ENCODE peak calls at places on chromosome 15, in nine cellular contexts. O is HepG2; J is effector memory CD4-positive, alpha-beta T cell; X is OCI-LY7; B is sigmoid colon; Q is CD4-positive, alpha-beta memory T cell; U is PC-9; A is GM23248; P is heart left ventricle. Y is an unnamed sample. For H3K36me3, the result is how much of the 10 kb centered on the place peaks cover.

GRCh38 chr15:35944945-35945344 is 399.0 kb upstream of the DPH6 start:
- DNase-seq in O (no peak), J (no peak), X (no peak), B (no peak), Q (no peak), U (no peak), A (no peak), P (no peak), Y (no peak)

GRCh38 chr15:27095809-27096580 is 125.0 kb downstream of the GABRG3 start:
- DNase-seq in O (no peak), J (no peak), X (no peak), B (no peak), Q (no peak), U (no peak), A (peak), P (no peak), Y (no peak)

GRCh38 chr15:35466476-35466875 is 79.5 kb downstream of the DPH6 start:
- DNase-seq in O (no peak), J (no peak), X (no peak), B (no peak), Q (no peak), U (no peak), A (no peak), P (no peak), Y (no peak)

GRCh38 chr15:79524531-79524930 is 92.4 kb downstream of the MINAR1 start:
- DNase-seq in O (no peak), J (no peak), X (no peak), B (no peak), Q (no peak), U (no peak), A (no peak), P (no peak), Y (no peak)

GRCh38 chr15:47293763-47294162 is 423.5 kb upstream of the SEMA6D start:
- DNase-seq in O (no peak), J (no peak), X (no peak), B (peak), Q (no peak), U (no peak), A (peak), P (peak), Y (peak)

GRCh38 chr15:65309882-65310418 is 5.5 kb downstream of the RNU5B-1 start:
- DNase-seq in O (no peak), J (no peak), X (no peak), B (no peak), Q (no peak), U (no peak), A (no peak), P (no peak), Y (no peak)

GRCh38 chr15:38690737-38691332 is 126.2 kb upstream of the RASGRP1 start:
- DNase-seq in O (peak), J (peak), X (peak), B (no peak), Q (peak), U (no peak), A (peak), P (no peak), Y (no peak)

GRCh38 chr15:58988011-58988785 is 735 bp downstream of the RNF111 start:
- DNase-seq in O (peak), J (peak), X (peak), B (peak), Q (peak), U (no peak), A (peak), P (peak), Y (peak)

GRCh38 chr15:70023064-70023768 is 74.5 kb downstream of the TLE3 start:
- DNase-seq in O (no peak), J (peak), X (peak), B (no peak), Q (peak), U (peak), A (peak), P (no peak), Y (no peak)

GRCh38 chr15:55279746-55280351 is 9.8 kb downstream of the RAB27A start:
- DNase-seq in O (peak), J (peak), X (no peak), B (no peak), Q (peak), U (peak), A (peak), P (no peak), Y (no peak)

GRCh38 chr15:59247364-59247763 is 40.7 kb downstream of the LDHAL6B start:
- DNase-seq in O (peak), J (peak), X (peak), B (no peak), Q (peak), U (peak), A (peak), P (no peak), Y (no peak)

GRCh38 chr15:57227181-57227580 is 149.1 kb upstream of the CGNL1 start:
- DNase-seq in O (no peak), J (no peak), X (no peak), B (no peak), Q (no peak), U (no peak), A (no peak), P (no peak), Y (no peak)

GRCh38 chr15:43899928-43900327 is 73.1 kb downstream of the WDR76 start:
- DNase-seq in O (no peak), J (no peak), X (no peak), B (no peak), Q (no peak), U (no peak), A (peak), P (no peak), Y (no peak)

GRCh38 chr15:28933710-28934445 is 48.1 kb downstream of the APBA2 start:
- DNase-seq in O (peak), J (no peak), X (no peak), B (peak), Q (no peak), U (no peak), A (no peak), P (no peak), Y (no peak)

GRCh38 chr15:70328137-70329115 is 230.7 kb upstream of the TLE3 start:
- DNase-seq in O (no peak), J (no peak), X (no peak), B (peak), Q (no peak), U (no peak), A (peak), P (peak), Y (no peak)

GRCh38 chr15:82552861-82553260 is 12.6 kb upstream of the RPS17 start:
- DNase-seq in O (no peak), J (no peak), X (no peak), B (no peak), Q (no peak), U (no peak), A (no peak), P (no peak), Y (no peak)

GRCh38 chr15:38610748-38611147 is 46.1 kb upstream of the RASGRP1 start:
- DNase-seq in O (no peak), J (no peak), X (no peak), B (no peak), Q (peak), U (no peak), A (no peak), P (no peak), Y (no peak)

GRCh38 chr15:38304486-38304885 is 51.9 kb downstream of the SPRED1 start:
- DNase-seq in O (no peak), J (no peak), X (no peak), B (no peak), Q (no peak), U (no peak), A (no peak), P (no peak), Y (no peak)

GRCh38 chr15:80789836-80790235 is 10.7 kb downstream of the CEMIP start:
- DNase-seq in O (no peak), J (no peak), X (no peak), B (no peak), Q (no peak), U (no peak), A (no peak), P (no peak), Y (no peak)

GRCh38 chr15:92818658-92819311 is 81.3 kb upstream of the CHD2 start:
- DNase-seq in O (no peak), J (no peak), X (no peak), B (no peak), Q (no peak), U (no peak), A (no peak), P (no peak), Y (peak)

GRCh38 chr15:86267892-86268291 is 188.2 kb downstream of the AGBL1 start:
- DNase-seq in O (no peak), J (no peak), X (no peak), B (no peak), Q (no peak), U (no peak), A (no peak), P (no peak), Y (no peak)

GRCh38 chr15:57355259-57355658 is 21.0 kb upstream of the CGNL1 start:
- DNase-seq in O (no peak), J (no peak), X (no peak), B (no peak), Q (no peak), U (no peak), A (no peak), P (no peak), Y (no peak)

GRCh38 chr15:95556866-95557225 is 773.7 kb upstream of the NR2F2 start:
- DNase-seq in O (no peak), J (no peak), X (no peak), B (no peak), Q (no peak), U (no peak), A (no peak), P (no peak), Y (no peak)

GRCh38 chr15:70140031-70140542 is 42.4 kb upstream of the TLE3 start:
- DNase-seq in O (no peak), J (no peak), X (no peak), B (no peak), Q (no peak), U (no peak), A (no peak), P (no peak), Y (no peak)

GRCh38 chr15:38054488-38054887 is 120.0 kb downstream of the TMCO5A start:
- DNase-seq in O (no peak), J (no peak), X (no peak), B (no peak), Q (no peak), U (no peak), A (peak), P (no peak), Y (no peak)

GRCh38 chr15:66723826-66724731 is 22.0 kb downstream of the SMAD6 start:
- DNase-seq in O (no peak), J (no peak), X (no peak), B (no peak), Q (no peak), U (peak), A (peak), P (no peak), Y (no peak)
- H3K27ac ChIP-seq in O (no peak), J (no peak), X (no peak), B (peak), Q (no peak), U (no peak), A (no peak), P (no peak), Y (no peak)

GRCh38 chr15:74130849-74131617 is 647 bp downstream of the ISLR2 start:
- DNase-seq in O (no peak), J (no peak), X (no peak), B (no peak), Q (no peak), U (no peak), A (no peak), P (no peak), Y (no peak)
- H3K4me3 ChIP-seq in O (no peak), J (no peak), X (no peak), B (no peak), Q (no peak), U (no peak), A (no peak), P (peak), Y (no peak)

GRCh38 chr15:42348083-42348482 is 11.2 kb upstream of the CAPN3 start:
- DNase-seq in O (no peak), J (no peak), X (no peak), B (no peak), Q (no peak), U (no peak), A (peak), P (no peak), Y (no peak)
- H3K36me3 ChIP-seq in O (under half), J (under half), X (under half), B (under half), Q (under half), U (under half), A (under half), P (half or more), Y (under half)

DNA sequence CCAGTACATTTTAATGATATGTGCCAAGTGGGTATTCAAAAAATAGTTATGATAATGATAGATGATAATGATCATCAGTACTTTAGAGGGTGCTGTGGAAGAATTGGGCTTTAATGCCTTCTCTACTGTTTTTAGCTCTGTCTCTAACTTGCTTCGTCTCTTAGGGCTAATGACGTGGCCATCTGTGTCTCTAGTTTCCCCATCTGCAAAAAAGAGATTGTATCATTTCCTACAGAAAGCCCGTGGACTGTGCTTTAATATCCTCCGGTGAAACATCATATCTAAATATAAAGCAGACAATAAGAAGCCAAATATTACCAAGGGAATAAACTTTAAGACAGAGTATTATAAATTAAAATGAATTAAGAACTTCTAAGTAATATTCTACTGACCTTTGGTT is 10.3 kb upstream of the FSIP1 start:
- DNase-seq in O (no peak), J (no peak), X (no peak), B (no peak), Q (no peak), U (no peak), A (peak), P (no peak), Y (no peak)
- H3K27ac ChIP-seq in O (no peak), J (no peak), X (no peak), B (no peak), Q (no peak), U (no peak), A (no peak), P (no peak), Y (no peak)

DNA sequence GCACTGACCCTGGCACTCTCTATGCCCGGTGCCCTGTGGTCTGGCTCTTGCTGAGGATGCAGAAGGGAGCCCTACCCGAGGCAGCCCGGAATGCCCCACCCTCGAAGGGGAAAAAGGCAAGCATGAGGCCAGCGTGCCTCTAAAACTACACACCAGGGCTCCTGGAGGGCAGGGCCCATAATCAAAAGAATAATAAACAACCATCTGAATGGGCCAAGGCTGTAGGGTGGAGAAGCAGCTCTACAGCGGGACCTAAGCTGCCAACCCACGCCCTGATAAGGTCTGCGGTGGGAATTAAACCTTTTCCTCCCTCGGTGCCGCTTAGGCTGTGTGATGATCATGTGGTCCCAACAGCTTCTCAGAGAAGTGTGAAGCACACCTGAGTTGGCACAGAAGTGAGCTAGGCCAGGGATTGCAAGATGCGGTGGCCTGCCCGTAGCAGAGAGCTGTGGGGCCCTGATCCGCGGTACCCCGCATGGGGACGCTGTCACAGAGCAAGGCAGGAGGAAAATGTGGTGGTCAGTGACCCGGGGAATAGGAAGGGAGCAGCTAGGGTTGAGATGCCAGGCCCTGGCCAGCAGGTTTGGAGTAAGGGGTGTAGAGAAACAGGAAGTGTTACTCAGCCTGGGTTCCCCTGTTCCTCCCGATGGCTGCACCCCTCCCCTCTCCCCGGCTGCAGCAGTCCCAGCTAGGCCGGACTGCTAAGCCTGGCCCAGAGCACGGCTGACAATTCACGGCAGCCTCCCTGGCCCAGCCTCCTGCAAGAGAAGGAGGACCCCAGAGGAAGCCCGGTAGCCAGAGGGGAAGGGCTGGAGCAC is 1.1 kb upstream of the C15orf62 start:
- DNase-seq in O (no peak), J (no peak), X (peak), B (no peak), Q (no peak), U (no peak), A (no peak), P (no peak), Y (no peak)
- H3K4me3 ChIP-seq in O (no peak), J (no peak), X (peak), B (no peak), Q (no peak), U (peak), A (no peak), P (no peak), Y (no peak)

GRCh38 chr15:78292219-78292618 is 7.2 kb downstream of the SKIC8 start:
- DNase-seq in O (no peak), J (no peak), X (no peak), B (no peak), Q (no peak), U (no peak), A (no peak), P (no peak), Y (no peak)

GRCh38 chr15:78291698-78292097 is 7.7 kb downstream of the SKIC8 start:
- DNase-seq in O (no peak), J (no peak), X (no peak), B (no peak), Q (no peak), U (peak), A (no peak), P (no peak), Y (no peak)

GRCh38 chr15:78290222-78290621 is 9.2 kb downstream of the SKIC8 start:
- DNase-seq in O (no peak), J (no peak), X (no peak), B (no peak), Q (no peak), U (no peak), A (no peak), P (no peak), Y (no peak)

GRCh38 chr15:78291052-78291451 is 8.4 kb downstream of the SKIC8 start:
- DNase-seq in O (no peak), J (no peak), X (no peak), B (no peak), Q (no peak), U (no peak), A (no peak), P (no peak), Y (no peak)
- H3K36me3 ChIP-seq in O (under half), J (under half), X (half or more), B (under half), Q (under half), U (under half), A (under half), P (half or more), Y (half or more)

GRCh38 chr15:99477745-99478525 is 87.8 kb upstream of the MEF2A start:
- DNase-seq in O (no peak), J (no peak), X (no peak), B (no peak), Q (no peak), U (no peak), A (no peak), P (no peak), Y (no peak)
- H3K27ac ChIP-seq in O (no peak), J (no peak), X (no peak), B (peak), Q (no peak), U (no peak), A (no peak), P (peak), Y (no peak)

DNA sequence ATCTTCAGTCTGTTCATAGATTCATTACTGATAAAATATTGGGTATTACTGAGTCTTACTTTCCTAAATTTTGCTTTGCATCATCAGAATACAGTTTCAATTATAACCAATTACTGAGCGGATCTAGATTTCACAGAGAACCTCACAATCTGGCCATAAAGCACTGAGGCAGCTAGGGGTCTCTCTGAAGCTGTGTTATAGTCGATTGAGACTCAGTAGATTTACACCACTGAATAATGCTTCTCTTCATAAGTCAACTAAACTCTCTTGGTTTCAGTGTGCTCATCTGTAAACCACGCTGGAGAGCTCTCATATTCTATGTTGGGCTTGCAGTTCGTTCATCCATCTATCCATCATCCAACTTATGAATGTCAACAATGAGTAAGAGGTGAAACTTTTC is 180.6 kb downstream of the GREM1 start:
- DNase-seq in O (no peak), J (no peak), X (peak), B (no peak), Q (no peak), U (no peak), A (no peak), P (no peak), Y (no peak)
- H3K4me3 ChIP-seq in O (no peak), J (no peak), X (no peak), B (no peak), Q (no peak), U (no peak), A (no peak), P (no peak), Y (no peak)

GRCh38 chr15:40219801-40220200 is 19.1 kb upstream of the PAK6 start:
- DNase-seq in O (no peak), J (no peak), X (no peak), B (no peak), Q (no peak), U (no peak), A (no peak), P (no peak), Y (no peak)
- H3K36me3 ChIP-seq in O (under half), J (under half), X (half or more), B (under half), Q (under half), U (under half), A (under half), P (under half), Y (under half)

GRCh38 chr15:84819291-84819768 is 2.2 kb downstream of the ALPK3 start:
- DNase-seq in O (peak), J (no peak), X (no peak), B (no peak), Q (no peak), U (no peak), A (no peak), P (peak), Y (no peak)
- H3K27ac ChIP-seq in O (peak), J (no peak), X (no peak), B (peak), Q (no peak), U (no peak), A (no peak), P (peak), Y (peak)